ENCODE peak calls at places on chromosomes 2 and 18, in five cellular contexts. One of them, this sample, is unnamed.

GRCh38 chr18:26804474-26804873 is 61.0 kb downstream of the AQP4 start:
- DNase-seq in HCT116: no peak
- DNase-seq in HL-60: no peak
- DNase-seq in Panc1: no peak
- DNase-seq in breast epithelium: no peak
- DNase-seq in this sample: no peak

GRCh38 chr18:50624981-50625380 is 65.1 kb downstream of the MAPK4 start:
- DNase-seq in HCT116: no peak
- DNase-seq in HL-60: no peak
- DNase-seq in Panc1: no peak
- DNase-seq in breast epithelium: no peak
- DNase-seq in this sample: no peak

GRCh38 chr18:2096581-2096980 is 474.7 kb downstream of the METTL4 start:
- DNase-seq in HCT116: no peak
- DNase-seq in HL-60: no peak
- DNase-seq in Panc1: no peak
- DNase-seq in breast epithelium: no peak
- DNase-seq in this sample: no peak

GRCh38 chr18:11323359-11323819 is 174.0 kb upstream of the PIEZO2 start:
- DNase-seq in HCT116: no peak
- DNase-seq in HL-60: no peak
- DNase-seq in Panc1: no peak
- DNase-seq in breast epithelium: no peak
- DNase-seq in this sample: no peak

GRCh38 chr2:134348239-134348638 is 94.4 kb downstream of the MGAT5 start:
- DNase-seq in HCT116: no peak
- DNase-seq in HL-60: no peak
- DNase-seq in Panc1: no peak
- DNase-seq in breast epithelium: no peak
- DNase-seq in this sample: no peak

GRCh38 chr2:864501-865106 is 86.0 kb upstream of the SNTG2 start:
- DNase-seq in HCT116: no peak
- DNase-seq in HL-60: no peak
- DNase-seq in Panc1: no peak
- DNase-seq in breast epithelium: no peak
- DNase-seq in this sample: no peak

GRCh38 chr18:50268022-50268747 is 1.9 kb upstream of the CFAP53 start:
- DNase-seq in HCT116: no peak
- DNase-seq in HL-60: no peak
- DNase-seq in Panc1: no peak
- DNase-seq in breast epithelium: peak
- DNase-seq in this sample: peak

GRCh38 chr2:20209373-20210109 is 15.4 kb downstream of the SDC1 start:
- DNase-seq in HCT116: no peak
- DNase-seq in HL-60: no peak
- DNase-seq in Panc1: no peak
- DNase-seq in breast epithelium: no peak
- DNase-seq in this sample: no peak

GRCh38 chr2:8212239-8212638 is 469.6 kb upstream of the ID2 start:
- DNase-seq in HCT116: no peak
- DNase-seq in HL-60: no peak
- DNase-seq in Panc1: no peak
- DNase-seq in breast epithelium: no peak
- DNase-seq in this sample: no peak
- TF ChIP-seq POLR2AphosphoS5 in HCT116: no peak
- TF ChIP-seq POLR2AphosphoS5 in HL-60: no peak
- TF ChIP-seq POLR2AphosphoS5 in Panc1: no peak
- TF ChIP-seq POLR2AphosphoS5 in breast epithelium: no peak
- TF ChIP-seq POLR2AphosphoS5 in this sample: no peak

DNA sequence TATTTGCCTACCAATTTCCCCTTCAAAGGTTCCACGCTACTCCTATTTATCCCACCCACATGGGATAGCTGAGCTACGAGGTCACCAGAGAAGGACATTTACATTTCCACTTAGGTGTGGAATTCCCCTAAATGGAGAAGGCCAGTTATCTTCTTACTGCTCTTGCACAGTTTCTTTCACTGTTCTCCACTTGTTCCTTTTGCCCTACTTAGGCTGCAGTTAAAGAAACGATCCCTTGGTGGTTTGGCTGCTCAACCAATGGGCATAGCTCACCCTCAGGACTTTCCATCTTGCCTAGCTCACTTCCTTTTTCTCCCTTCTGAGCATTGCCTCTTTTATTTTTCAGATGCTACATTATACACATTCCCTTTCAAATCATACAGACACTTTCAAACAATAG is 11.2 kb upstream of the NABP1 start:
- DNase-seq in HCT116: no peak
- DNase-seq in HL-60: peak
- DNase-seq in Panc1: no peak
- DNase-seq in breast epithelium: no peak
- DNase-seq in this sample: no peak
- TF ChIP-seq POLR2AphosphoS5 in HCT116: no peak
- TF ChIP-seq POLR2AphosphoS5 in HL-60: peak
- TF ChIP-seq POLR2AphosphoS5 in Panc1: no peak
- TF ChIP-seq POLR2AphosphoS5 in breast epithelium: no peak
- TF ChIP-seq POLR2AphosphoS5 in this sample: no peak

GRCh38 chr2:237772513-237772912 is 26.1 kb upstream of the RBM44 start:
- DNase-seq in HCT116: no peak
- DNase-seq in HL-60: no peak
- DNase-seq in Panc1: no peak
- DNase-seq in breast epithelium: no peak
- DNase-seq in this sample: no peak
- TF ChIP-seq POLR2AphosphoS5 in HCT116: no peak
- TF ChIP-seq POLR2AphosphoS5 in HL-60: no peak
- TF ChIP-seq POLR2AphosphoS5 in Panc1: no peak
- TF ChIP-seq POLR2AphosphoS5 in breast epithelium: no peak
- TF ChIP-seq POLR2AphosphoS5 in this sample: no peak

DNA sequence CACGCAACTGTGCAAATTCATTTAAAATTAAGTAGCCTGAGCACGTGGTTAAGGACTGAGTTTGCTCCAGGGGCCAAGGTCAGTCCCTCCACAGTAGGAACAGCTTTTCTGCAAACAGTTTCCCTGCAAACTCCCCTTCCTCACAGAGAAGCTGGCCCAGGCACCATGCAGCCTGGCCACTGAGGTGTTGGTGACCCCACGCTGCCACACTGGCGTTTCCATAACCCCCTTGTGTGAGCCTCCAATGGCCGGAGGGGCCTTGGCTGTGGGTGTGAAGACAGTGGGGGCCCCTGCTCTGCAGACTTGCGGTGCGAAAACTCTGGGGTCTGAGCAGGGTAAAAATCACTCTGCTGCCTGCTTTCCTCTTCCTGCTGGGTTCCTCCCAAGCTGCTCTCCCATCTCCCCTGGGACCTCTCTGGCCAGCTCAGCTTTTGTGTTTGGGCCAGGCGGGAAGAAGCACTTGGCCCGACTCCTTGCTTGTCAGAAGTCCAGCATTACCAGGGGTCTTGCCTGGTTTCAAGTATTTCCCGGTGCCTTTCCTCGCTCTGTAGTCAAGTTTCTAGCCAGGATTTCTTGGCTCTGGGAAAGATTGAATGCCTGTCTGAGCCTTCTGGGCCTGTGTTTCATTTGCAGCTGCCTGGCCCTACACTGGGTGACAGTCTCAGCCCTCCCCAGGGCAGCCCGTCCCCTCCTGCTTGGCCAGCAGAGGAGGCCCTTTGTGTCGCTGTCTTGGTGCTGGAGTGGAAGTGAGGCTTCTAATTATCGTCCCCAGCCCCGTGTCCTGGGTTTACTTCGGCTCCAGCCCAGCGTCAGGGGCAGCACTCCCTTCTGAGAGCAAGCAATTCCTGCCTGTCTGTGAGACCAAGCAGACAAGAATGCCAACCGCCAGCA is 131.4 kb upstream of the SLC1A4 start:
- DNase-seq in HCT116: no peak
- DNase-seq in HL-60: no peak
- DNase-seq in Panc1: no peak
- DNase-seq in breast epithelium: no peak
- DNase-seq in this sample: no peak
- TF ChIP-seq POLR2AphosphoS5 in HCT116: no peak
- TF ChIP-seq POLR2AphosphoS5 in HL-60: no peak
- TF ChIP-seq POLR2AphosphoS5 in Panc1: no peak
- TF ChIP-seq POLR2AphosphoS5 in breast epithelium: no peak
- TF ChIP-seq POLR2AphosphoS5 in this sample: no peak

GRCh38 chr2:241161646-241162281 is 11.5 kb downstream of the PPP1R7 start:
- DNase-seq in HCT116: no peak
- DNase-seq in HL-60: no peak
- DNase-seq in Panc1: no peak
- DNase-seq in breast epithelium: no peak
- DNase-seq in this sample: peak
- TF ChIP-seq POLR2AphosphoS5 in HCT116: no peak
- TF ChIP-seq POLR2AphosphoS5 in HL-60: no peak
- TF ChIP-seq POLR2AphosphoS5 in Panc1: no peak
- TF ChIP-seq POLR2AphosphoS5 in breast epithelium: peak
- TF ChIP-seq POLR2AphosphoS5 in this sample: no peak

GRCh38 chr2:95121150-95121494 is 486 bp downstream of the MRPS5 start:
- DNase-seq in HCT116: no peak
- DNase-seq in HL-60: no peak
- DNase-seq in Panc1: no peak
- DNase-seq in breast epithelium: no peak
- DNase-seq in this sample: no peak

GRCh38 chr2:95113464-95113863 is 8.1 kb downstream of the MRPS5 start:
- DNase-seq in HCT116: no peak
- DNase-seq in HL-60: peak
- DNase-seq in Panc1: no peak
- DNase-seq in breast epithelium: no peak
- DNase-seq in this sample: no peak

GRCh38 chr2:95110395-95110794 is 11.2 kb downstream of the MRPS5 start:
- DNase-seq in HCT116: no peak
- DNase-seq in HL-60: no peak
- DNase-seq in Panc1: no peak
- DNase-seq in breast epithelium: no peak
- DNase-seq in this sample: no peak

DNA sequence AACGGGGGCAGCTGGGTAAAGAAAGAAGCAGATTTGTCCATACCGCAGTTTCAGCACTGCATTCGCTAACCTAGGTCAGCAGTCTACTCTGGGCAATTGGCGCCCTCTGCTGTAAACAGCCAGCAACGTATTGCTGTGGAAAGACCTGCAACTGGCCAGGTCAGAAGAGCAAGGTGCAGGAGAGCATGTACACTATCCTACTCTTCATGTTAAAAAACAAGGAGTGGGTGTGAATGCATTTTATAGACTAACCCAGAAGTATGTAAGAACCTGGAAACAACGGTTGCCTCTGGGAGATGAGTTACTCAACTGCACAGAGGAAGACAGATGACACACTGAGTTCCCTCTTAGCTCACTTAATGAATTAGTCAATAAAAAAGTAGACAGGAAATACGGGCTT is 6.2 kb downstream of the MRPS5 start:
- DNase-seq in HCT116: peak
- DNase-seq in HL-60: peak
- DNase-seq in Panc1: no peak
- DNase-seq in breast epithelium: peak
- DNase-seq in this sample: no peak
- TF ChIP-seq POLR2AphosphoS5 in HCT116: no peak
- TF ChIP-seq POLR2AphosphoS5 in HL-60: no peak
- TF ChIP-seq POLR2AphosphoS5 in Panc1: no peak
- TF ChIP-seq POLR2AphosphoS5 in breast epithelium: no peak
- TF ChIP-seq POLR2AphosphoS5 in this sample: no peak

DNA sequence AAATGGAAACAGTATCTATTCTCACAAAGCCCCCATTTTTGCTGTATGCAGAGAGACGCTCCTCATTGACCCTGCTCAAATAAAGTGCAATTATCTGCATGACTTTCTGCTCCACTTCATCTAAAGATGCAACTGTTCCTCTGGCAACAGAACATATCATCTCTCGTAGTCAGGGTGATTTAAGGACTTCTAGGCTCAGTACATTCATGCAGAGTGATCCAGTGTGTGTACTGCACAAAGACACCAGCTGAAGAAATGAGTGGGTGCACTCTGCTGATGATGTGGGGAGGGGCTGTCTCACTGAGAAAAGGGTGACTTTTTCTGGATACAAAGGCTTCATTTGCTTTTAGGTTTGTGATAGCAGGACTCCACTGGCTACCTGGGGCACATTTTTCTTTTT is 355.2 kb downstream of the GALNT13 start:
- DNase-seq in HCT116: no peak
- DNase-seq in HL-60: no peak
- DNase-seq in Panc1: no peak
- DNase-seq in breast epithelium: no peak
- DNase-seq in this sample: no peak
- TF ChIP-seq POLR2AphosphoS5 in HCT116: no peak
- TF ChIP-seq POLR2AphosphoS5 in HL-60: no peak
- TF ChIP-seq POLR2AphosphoS5 in Panc1: no peak
- TF ChIP-seq POLR2AphosphoS5 in breast epithelium: no peak
- TF ChIP-seq POLR2AphosphoS5 in this sample: no peak